ENCODE peak calls at places on chromosomes 4 and X, in eight cellular contexts. One of them, this sample, is unnamed.

GRCh38 chrX:67544871-67545771 is 1.3 kb downstream of the AR start:
- DNase-seq in lower leg skin: no peak
- DNase-seq in MM.1S: no peak
- DNase-seq in CD8-positive, alpha-beta T cell: no peak
- DNase-seq in D721Med: no peak
- DNase-seq in HFF-Myc: no peak
- DNase-seq in K562: no peak
- DNase-seq in type B pancreatic cell: peak
- DNase-seq in this sample: no peak

GRCh38 chrX:133437356-133437755 is 22.1 kb upstream of the GPC4 start:
- DNase-seq in K562: no peak
- DNase-seq in CD8-positive, alpha-beta T cell: no peak
- DNase-seq in HFF-Myc: no peak
- DNase-seq in D721Med: no peak
- DNase-seq in type B pancreatic cell: no peak
- DNase-seq in MM.1S: no peak
- DNase-seq in lower leg skin: no peak
- DNase-seq in this sample: no peak

GRCh38 chr4:123676550-123677229 is 280.1 kb downstream of the SPRY1 start:
- DNase-seq in lower leg skin: no peak
- DNase-seq in HFF-Myc: no peak
- DNase-seq in MM.1S: no peak
- DNase-seq in CD8-positive, alpha-beta T cell: no peak
- DNase-seq in D721Med: no peak
- DNase-seq in K562: no peak
- DNase-seq in type B pancreatic cell: no peak
- DNase-seq in this sample: no peak

GRCh38 chr4:148866666-148867065 is 424.5 kb upstream of the NR3C2 start:
- DNase-seq in CD8-positive, alpha-beta T cell: no peak
- DNase-seq in type B pancreatic cell: no peak
- DNase-seq in lower leg skin: no peak
- DNase-seq in D721Med: no peak
- DNase-seq in MM.1S: no peak
- DNase-seq in K562: no peak
- DNase-seq in HFF-Myc: no peak
- DNase-seq in this sample: no peak

GRCh38 chr4:155759372-155760252 is 791 bp downstream of the GUCY1B1 start:
- DNase-seq in type B pancreatic cell: peak
- DNase-seq in D721Med: peak
- DNase-seq in HFF-Myc: no peak
- DNase-seq in MM.1S: peak
- DNase-seq in lower leg skin: no peak
- DNase-seq in K562: no peak
- DNase-seq in CD8-positive, alpha-beta T cell: peak
- DNase-seq in this sample: peak

GRCh38 chr4:112956458-112956857 is 93.0 kb upstream of the ANK2 start:
- DNase-seq in lower leg skin: no peak
- DNase-seq in D721Med: no peak
- DNase-seq in type B pancreatic cell: no peak
- DNase-seq in HFF-Myc: no peak
- DNase-seq in MM.1S: no peak
- DNase-seq in K562: no peak
- DNase-seq in CD8-positive, alpha-beta T cell: no peak
- DNase-seq in this sample: no peak

GRCh38 chr4:119329837-119330620 is 8.1 kb upstream of the FABP2 start:
- DNase-seq in HFF-Myc: no peak
- DNase-seq in CD8-positive, alpha-beta T cell: no peak
- DNase-seq in lower leg skin: no peak
- DNase-seq in MM.1S: no peak
- DNase-seq in type B pancreatic cell: no peak
- DNase-seq in D721Med: no peak
- DNase-seq in K562: no peak
- DNase-seq in this sample: no peak

GRCh38 chr4:86448891-86449290 is 89.0 kb upstream of the MAPK10 start:
- DNase-seq in HFF-Myc: no peak
- DNase-seq in type B pancreatic cell: no peak
- DNase-seq in D721Med: no peak
- DNase-seq in MM.1S: no peak
- DNase-seq in CD8-positive, alpha-beta T cell: no peak
- DNase-seq in lower leg skin: no peak
- DNase-seq in K562: no peak
- DNase-seq in this sample: no peak

GRCh38 chr4:150327262-150327780 is 249.1 kb downstream of the DCLK2 start:
- DNase-seq in MM.1S: no peak
- DNase-seq in lower leg skin: no peak
- DNase-seq in K562: no peak
- DNase-seq in D721Med: no peak
- DNase-seq in type B pancreatic cell: no peak
- DNase-seq in CD8-positive, alpha-beta T cell: no peak
- DNase-seq in HFF-Myc: no peak
- DNase-seq in this sample: no peak

GRCh38 chr4:82688091-82688815 is 110.3 kb downstream of the SCD5 start:
- DNase-seq in lower leg skin: no peak
- DNase-seq in type B pancreatic cell: no peak
- DNase-seq in D721Med: no peak
- DNase-seq in HFF-Myc: no peak
- DNase-seq in CD8-positive, alpha-beta T cell: no peak
- DNase-seq in K562: no peak
- DNase-seq in MM.1S: no peak
- DNase-seq in this sample: no peak

GRCh38 chr4:189035654-189036053 is 896.4 kb downstream of the TRIML1 start:
- DNase-seq in K562: no peak
- DNase-seq in CD8-positive, alpha-beta T cell: no peak
- DNase-seq in MM.1S: no peak
- DNase-seq in type B pancreatic cell: no peak
- DNase-seq in D721Med: no peak
- DNase-seq in lower leg skin: no peak
- DNase-seq in HFF-Myc: no peak
- DNase-seq in this sample: no peak

GRCh38 chr4:8736083-8736825 is 135.4 kb downstream of the HMX1 start:
- DNase-seq in CD8-positive, alpha-beta T cell: no peak
- DNase-seq in type B pancreatic cell: no peak
- DNase-seq in lower leg skin: no peak
- DNase-seq in HFF-Myc: no peak
- DNase-seq in D721Med: no peak
- DNase-seq in K562: no peak
- DNase-seq in MM.1S: peak
- DNase-seq in this sample: no peak

GRCh38 chr4:113646456-113646809 is 115.1 kb downstream of the CAMK2D start:
- DNase-seq in HFF-Myc: no peak
- DNase-seq in CD8-positive, alpha-beta T cell: no peak
- DNase-seq in MM.1S: no peak
- DNase-seq in lower leg skin: no peak
- DNase-seq in type B pancreatic cell: no peak
- DNase-seq in D721Med: no peak
- DNase-seq in K562: no peak
- DNase-seq in this sample: peak

GRCh38 chr4:158211288-158211687 is 1.0 kb downstream of the TMEM144 start:
- DNase-seq in type B pancreatic cell: no peak
- DNase-seq in K562: no peak
- DNase-seq in MM.1S: no peak
- DNase-seq in CD8-positive, alpha-beta T cell: no peak
- DNase-seq in HFF-Myc: no peak
- DNase-seq in D721Med: no peak
- DNase-seq in lower leg skin: no peak
- DNase-seq in this sample: no peak

GRCh38 chr4:38870098-38870850 is 2.7 kb downstream of the FAM114A1 start:
- DNase-seq in HFF-Myc: peak
- DNase-seq in CD8-positive, alpha-beta T cell: no peak
- DNase-seq in MM.1S: no peak
- DNase-seq in lower leg skin: no peak
- DNase-seq in D721Med: no peak
- DNase-seq in type B pancreatic cell: no peak
- DNase-seq in K562: no peak
- DNase-seq in this sample: no peak

GRCh38 chr4:156705291-156705690 is 266.3 kb downstream of the PDGFC start:
- DNase-seq in CD8-positive, alpha-beta T cell: no peak
- DNase-seq in lower leg skin: no peak
- DNase-seq in HFF-Myc: no peak
- DNase-seq in K562: no peak
- DNase-seq in D721Med: no peak
- DNase-seq in MM.1S: no peak
- DNase-seq in type B pancreatic cell: no peak
- DNase-seq in this sample: no peak

GRCh38 chr4:119041951-119042560 is 93.6 kb upstream of the MYOZ2 start:
- DNase-seq in K562: peak
- DNase-seq in D721Med: no peak
- DNase-seq in MM.1S: peak
- DNase-seq in HFF-Myc: peak
- DNase-seq in CD8-positive, alpha-beta T cell: peak
- DNase-seq in lower leg skin: peak
- DNase-seq in type B pancreatic cell: no peak
- DNase-seq in this sample: peak

GRCh38 chr4:159191989-159192388 is 89.1 kb downstream of the RAPGEF2 start:
- DNase-seq in lower leg skin: no peak
- DNase-seq in MM.1S: no peak
- DNase-seq in HFF-Myc: peak
- DNase-seq in D721Med: no peak
- DNase-seq in CD8-positive, alpha-beta T cell: no peak
- DNase-seq in K562: no peak
- DNase-seq in type B pancreatic cell: no peak
- DNase-seq in this sample: peak

GRCh38 chr4:47383829-47384427 is 79.6 kb downstream of the COMMD8 start:
- DNase-seq in HFF-Myc: peak
- DNase-seq in type B pancreatic cell: no peak
- DNase-seq in CD8-positive, alpha-beta T cell: no peak
- DNase-seq in MM.1S: peak
- DNase-seq in lower leg skin: no peak
- DNase-seq in D721Med: no peak
- DNase-seq in K562: peak
- DNase-seq in this sample: peak

GRCh38 chrX:114363346-114363745 is 220.5 kb upstream of the HTR2C start:
- DNase-seq in CD8-positive, alpha-beta T cell: no peak
- DNase-seq in type B pancreatic cell: no peak
- DNase-seq in MM.1S: no peak
- DNase-seq in HFF-Myc: no peak
- DNase-seq in K562: no peak
- DNase-seq in D721Med: no peak
- DNase-seq in lower leg skin: no peak
- DNase-seq in this sample: no peak

GRCh38 chrX:16436348-16437188 is 213.4 kb upstream of the S100G start:
- DNase-seq in HFF-Myc: peak
- DNase-seq in MM.1S: peak
- DNase-seq in type B pancreatic cell: no peak
- DNase-seq in K562: peak
- DNase-seq in CD8-positive, alpha-beta T cell: peak
- DNase-seq in D721Med: no peak
- DNase-seq in lower leg skin: peak
- DNase-seq in this sample: peak
- TF ChIP-seq CTCF in HFF-Myc: peak
- TF ChIP-seq CTCF in MM.1S: peak
- TF ChIP-seq CTCF in type B pancreatic cell: peak
- TF ChIP-seq CTCF in K562: peak
- TF ChIP-seq CTCF in CD8-positive, alpha-beta T cell: peak
- TF ChIP-seq CTCF in D721Med: peak
- TF ChIP-seq CTCF in lower leg skin: no peak
- TF ChIP-seq CTCF in this sample: peak

GRCh38 chr4:140049924-140050681 is 103.9 kb downstream of the MAML3 start:
- DNase-seq in CD8-positive, alpha-beta T cell: no peak
- DNase-seq in type B pancreatic cell: no peak
- DNase-seq in K562: no peak
- DNase-seq in D721Med: no peak
- DNase-seq in lower leg skin: no peak
- DNase-seq in MM.1S: no peak
- DNase-seq in HFF-Myc: no peak
- DNase-seq in this sample: no peak
- TF ChIP-seq CTCF in CD8-positive, alpha-beta T cell: no peak
- TF ChIP-seq CTCF in type B pancreatic cell: peak
- TF ChIP-seq CTCF in K562: peak
- TF ChIP-seq CTCF in D721Med: peak
- TF ChIP-seq CTCF in lower leg skin: no peak
- TF ChIP-seq CTCF in MM.1S: no peak
- TF ChIP-seq CTCF in HFF-Myc: peak
- TF ChIP-seq CTCF in this sample: no peak

DNA sequence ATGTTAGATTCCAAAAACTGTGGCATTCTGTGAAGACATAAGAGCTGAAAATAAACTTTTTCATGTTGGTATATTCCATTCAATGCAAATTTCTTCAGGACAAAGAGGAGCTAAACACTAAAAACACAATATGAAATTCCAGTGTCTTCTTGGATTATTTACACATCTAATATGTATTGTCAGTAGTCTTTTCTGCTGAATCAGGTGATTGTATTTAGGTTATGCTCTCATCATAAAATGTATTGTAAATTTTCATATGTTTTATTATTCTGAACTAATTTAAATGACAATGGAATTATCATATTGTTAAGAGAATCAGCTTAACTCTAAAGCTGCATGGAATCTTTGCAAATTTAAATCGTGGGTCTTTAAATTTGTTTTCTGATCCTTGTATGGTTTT is 526.7 kb downstream of the PDHA2 start:
- DNase-seq in D721Med: no peak
- DNase-seq in lower leg skin: no peak
- DNase-seq in MM.1S: no peak
- DNase-seq in K562: no peak
- DNase-seq in CD8-positive, alpha-beta T cell: no peak
- DNase-seq in type B pancreatic cell: no peak
- DNase-seq in HFF-Myc: no peak
- DNase-seq in this sample: no peak
- TF ChIP-seq CTCF in D721Med: no peak
- TF ChIP-seq CTCF in lower leg skin: no peak
- TF ChIP-seq CTCF in MM.1S: no peak
- TF ChIP-seq CTCF in K562: no peak
- TF ChIP-seq CTCF in CD8-positive, alpha-beta T cell: no peak
- TF ChIP-seq CTCF in type B pancreatic cell: no peak
- TF ChIP-seq CTCF in HFF-Myc: no peak
- TF ChIP-seq CTCF in this sample: no peak

GRCh38 chr4:175954685-175955084 is 111.0 kb upstream of the WDR17 start:
- DNase-seq in MM.1S: no peak
- DNase-seq in lower leg skin: no peak
- DNase-seq in type B pancreatic cell: no peak
- DNase-seq in D721Med: no peak
- DNase-seq in CD8-positive, alpha-beta T cell: no peak
- DNase-seq in K562: no peak
- DNase-seq in HFF-Myc: no peak
- DNase-seq in this sample: no peak

GRCh38 chr4:175951794-175952193 is 113.8 kb upstream of the WDR17 start:
- DNase-seq in D721Med: no peak
- DNase-seq in CD8-positive, alpha-beta T cell: no peak
- DNase-seq in K562: no peak
- DNase-seq in type B pancreatic cell: no peak
- DNase-seq in lower leg skin: no peak
- DNase-seq in HFF-Myc: no peak
- DNase-seq in MM.1S: no peak
- DNase-seq in this sample: no peak

DNA sequence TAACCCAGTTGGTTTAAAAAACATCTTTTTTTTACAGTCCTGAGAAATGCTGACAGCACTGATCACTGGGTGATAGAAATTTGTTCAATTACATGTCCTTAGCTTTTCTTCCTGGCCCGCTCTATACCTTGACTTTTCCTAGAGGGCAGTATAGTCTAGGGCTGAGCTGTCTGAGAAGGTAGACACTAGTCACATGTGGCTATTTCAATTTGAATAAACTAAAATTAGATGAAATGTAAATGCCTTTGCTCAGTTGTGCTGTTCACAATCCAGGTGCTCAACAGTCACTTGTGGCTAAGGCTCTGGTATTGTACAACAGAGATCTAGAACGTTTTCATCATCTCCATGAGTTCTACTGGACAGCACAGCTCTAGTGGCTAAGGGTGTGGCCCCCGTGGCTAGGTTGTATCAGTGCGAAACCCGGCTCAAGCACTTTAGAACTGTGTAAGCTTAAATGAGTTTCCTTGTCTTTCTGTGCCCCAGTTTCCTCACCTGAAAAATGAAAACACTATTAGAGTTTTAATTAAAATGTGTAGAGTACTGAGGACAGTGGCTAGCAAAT is 111.6 kb upstream of the WDR17 start:
- DNase-seq in K562: no peak
- DNase-seq in MM.1S: peak
- DNase-seq in HFF-Myc: no peak
- DNase-seq in lower leg skin: no peak
- DNase-seq in D721Med: no peak
- DNase-seq in CD8-positive, alpha-beta T cell: no peak
- DNase-seq in type B pancreatic cell: no peak
- DNase-seq in this sample: peak
- TF ChIP-seq CTCF in K562: no peak
- TF ChIP-seq CTCF in MM.1S: peak
- TF ChIP-seq CTCF in HFF-Myc: peak
- TF ChIP-seq CTCF in lower leg skin: no peak
- TF ChIP-seq CTCF in D721Med: peak
- TF ChIP-seq CTCF in CD8-positive, alpha-beta T cell: no peak
- TF ChIP-seq CTCF in type B pancreatic cell: peak
- TF ChIP-seq CTCF in this sample: no peak

This sample was measured in RWPE1.